ENCODE peak calls at places on chromosomes 13 and 19, in eight cellular contexts. L is cardiac fibroblast, W is AG10803, K is endodermal cell, A is brain microvascular endothelial cell, C is sigmoid colon, H is pancreas, N is A673. Q is an unnamed sample.

GRCh38 chr13:22176968-22177545 is 506.2 kb downstream of the FGF9 start:
- DNase-seq in L (no peak), W (no peak), K (no peak), A (no peak), C (no peak), H (no peak), N (no peak), Q (no peak)

GRCh38 chr13:33644607-33645543 is 173.1 kb upstream of the RFC3 start:
- DNase-seq in L (peak), W (peak), K (no peak), A (no peak), C (peak), H (no peak), N (no peak), Q (no peak)

GRCh38 chr19:39247701-39248664 is 673 bp downstream of the IFNL4 start:
- DNase-seq in L (no peak), W (no peak), K (peak), A (no peak), C (no peak), H (peak), N (no peak), Q (no peak)

GRCh38 chr19:50500060-50500752 is 10.8 kb downstream of the JOSD2 start:
- DNase-seq in L (no peak), W (no peak), K (peak), A (no peak), C (no peak), H (peak), N (no peak), Q (no peak)

GRCh38 chr13:38821753-38822551 is 135.1 kb downstream of the FREM2 start:
- DNase-seq in L (no peak), W (no peak), K (no peak), A (no peak), C (no peak), H (no peak), N (peak), Q (no peak)

GRCh38 chr19:55189424-55189823 is 9.3 kb upstream of the SYT5 start:
- DNase-seq in L (peak), W (peak), K (no peak), A (peak), C (peak), H (no peak), N (no peak), Q (no peak)

GRCh38 chr19:49224856-49225255 is 67.3 kb downstream of the TRPM4 start:
- DNase-seq in L (peak), W (peak), K (peak), A (peak), C (no peak), H (peak), N (peak), Q (no peak)

GRCh38 chr19:17070912-17071311 is 4.3 kb downstream of the HAUS8 start:
- DNase-seq in L (no peak), W (no peak), K (no peak), A (no peak), C (no peak), H (no peak), N (no peak), Q (no peak)

GRCh38 chr19:29741776-29742175 is 26.7 kb upstream of the C19orf12 start:
- DNase-seq in L (no peak), W (no peak), K (no peak), A (no peak), C (no peak), H (no peak), N (no peak), Q (peak)

GRCh38 chr19:19587776-19588175 is 30.7 kb downstream of the PBX4 start:
- DNase-seq in L (no peak), W (no peak), K (no peak), A (no peak), C (no peak), H (no peak), N (no peak), Q (no peak)

GRCh38 chr19:57803594-57804325 is 11.0 kb downstream of the ZNF552 start:
- DNase-seq in L (peak), W (peak), K (peak), A (peak), C (no peak), H (no peak), N (peak), Q (no peak)

GRCh38 chr19:39196320-39196719 is 444 bp upstream of the NCCRP1 start:
- DNase-seq in L (no peak), W (no peak), K (peak), A (no peak), C (no peak), H (peak), N (no peak), Q (no peak)

GRCh38 chr13:86085890-86086289 is 286.7 kb upstream of the SLITRK6 start:
- DNase-seq in L (no peak), W (no peak), K (no peak), A (no peak), C (no peak), H (no peak), N (peak), Q (no peak)

GRCh38 chr13:91722267-91722884 is 324.0 kb downstream of the GPC5 start:
- DNase-seq in L (peak), W (no peak), K (no peak), A (peak), C (no peak), H (no peak), N (peak), Q (no peak)

GRCh38 chr13:93925976-93926375 is 553.5 kb downstream of the DCT start:
- DNase-seq in L (no peak), W (no peak), K (no peak), A (no peak), C (no peak), H (no peak), N (no peak), Q (no peak)

GRCh38 chr19:19120308-19121156 is 17.7 kb downstream of the TMEM161A start:
- DNase-seq in L (peak), W (peak), K (peak), A (peak), C (peak), H (no peak), N (peak), Q (no peak)

GRCh38 chr13:46844431-46844830 is 47.5 kb upstream of the ESD start:
- DNase-seq in L (no peak), W (no peak), K (no peak), A (no peak), C (no peak), H (no peak), N (no peak), Q (no peak)

GRCh38 chr19:3494051-3494450 is 6.4 kb downstream of the DOHH start:
- DNase-seq in L (no peak), W (no peak), K (peak), A (no peak), C (no peak), H (no peak), N (no peak), Q (no peak)

GRCh38 chr13:51000576-51001260 is 91.1 kb downstream of the RNASEH2B start:
- DNase-seq in L (peak), W (peak), K (no peak), A (no peak), C (peak), H (no peak), N (peak), Q (peak)

GRCh38 chr19:17579523-17580244 is 24.2 kb downstream of the COLGALT1 start:
- DNase-seq in L (peak), W (peak), K (peak), A (peak), C (no peak), H (peak), N (peak), Q (no peak)

GRCh38 chr19:9008667-9009066 is 1.5 kb downstream of the MUC16 start:
- DNase-seq in L (no peak), W (no peak), K (no peak), A (no peak), C (no peak), H (no peak), N (no peak), Q (no peak)

GRCh38 chr19:2983351-2984195 is 6.2 kb downstream of the TLE6 start:
- DNase-seq in L (peak), W (peak), K (no peak), A (no peak), C (peak), H (no peak), N (peak), Q (no peak)

GRCh38 chr13:96575423-96576320 is 418.6 kb downstream of the OXGR1 start:
- DNase-seq in L (peak), W (no peak), K (no peak), A (no peak), C (no peak), H (no peak), N (no peak), Q (no peak)

GRCh38 chr13:34939771-34940170 is 2.3 kb upstream of the NBEA start:
- DNase-seq in L (no peak), W (no peak), K (no peak), A (no peak), C (no peak), H (no peak), N (no peak), Q (no peak)

GRCh38 chr19:40530091-40530901 is 46.4 kb upstream of the SHKBP1 start:
- DNase-seq in L (no peak), W (no peak), K (peak), A (no peak), C (no peak), H (peak), N (peak), Q (no peak)

GRCh38 chr13:111064661-111065060 is 50.4 kb upstream of the ARHGEF7 start:
- DNase-seq in L (no peak), W (no peak), K (no peak), A (no peak), C (no peak), H (no peak), N (no peak), Q (no peak)

GRCh38 chr19:50313812-50314536 is 15.2 kb downstream of the KCNC3 start:
- DNase-seq in L (no peak), W (no peak), K (peak), A (no peak), C (no peak), H (peak), N (no peak), Q (no peak)

GRCh38 chr13:30313307-30313706 is 6.0 kb upstream of the KATNAL1 start:
- DNase-seq in L (no peak), W (no peak), K (no peak), A (no peak), C (no peak), H (no peak), N (no peak), Q (no peak)

GRCh38 chr13:74210693-74211393 is 76.6 kb upstream of the KLF12 start:
- DNase-seq in L (peak), W (peak), K (no peak), A (peak), C (no peak), H (no peak), N (peak), Q (no peak)

GRCh38 chr13:25908390-25908789 is 143.4 kb downstream of the SHISA2 start:
- DNase-seq in L (no peak), W (no peak), K (no peak), A (no peak), C (no peak), H (no peak), N (no peak), Q (no peak)

GRCh38 chr13:48896312-48896711 is 79.4 kb upstream of the FNDC3A start:
- DNase-seq in L (peak), W (peak), K (no peak), A (peak), C (no peak), H (no peak), N (no peak), Q (no peak)

GRCh38 chr19:15466851-15467733 is 2.7 kb upstream of the RASAL3 start:
- DNase-seq in L (peak), W (peak), K (no peak), A (peak), C (no peak), H (no peak), N (peak), Q (peak)

GRCh38 chr13:76286178-76286577 is 600.0 kb downstream of the KCTD12 start:
- DNase-seq in L (peak), W (peak), K (no peak), A (peak), C (no peak), H (no peak), N (no peak), Q (no peak)

GRCh38 chr13:64186503-64186902 is 2770.9 kb upstream of the PCDH20 start:
- DNase-seq in L (peak), W (no peak), K (no peak), A (no peak), C (no peak), H (no peak), N (no peak), Q (no peak)

GRCh38 chr19:48962029-48962848 is 2.9 kb upstream of the FTL start:
- DNase-seq in L (peak), W (no peak), K (peak), A (no peak), C (peak), H (peak), N (no peak), Q (no peak)

GRCh38 chr13:66391322-66391721 is 838.8 kb downstream of the PCDH9 start:
- DNase-seq in L (no peak), W (no peak), K (no peak), A (no peak), C (no peak), H (no peak), N (no peak), Q (no peak)

GRCh38 chr19:27861411-27861975 is 1351.5 kb downstream of the UQCRFS1 start:
- DNase-seq in L (no peak), W (no peak), K (no peak), A (no peak), C (no peak), H (no peak), N (no peak), Q (no peak)

GRCh38 chr13:81639984-81640582 is 1299.2 kb upstream of the SPRY2 start:
- DNase-seq in L (no peak), W (no peak), K (no peak), A (no peak), C (no peak), H (no peak), N (peak), Q (peak)

GRCh38 chr19:794989-795658 is 2.1 kb upstream of the PTBP1 start:
- DNase-seq in L (no peak), W (no peak), K (peak), A (no peak), C (no peak), H (peak), N (no peak), Q (no peak)

GRCh38 chr19:796692-797527 is at the start of gene PTBP1:
- DNase-seq in L (peak), W (peak), K (peak), A (peak), C (peak), H (peak), N (peak), Q (peak)

GRCh38 chr19:797528-798414 is 519 bp downstream of the PTBP1 start:
- DNase-seq in L (peak), W (peak), K (peak), A (peak), C (peak), H (peak), N (peak), Q (no peak)

GRCh38 chr19:793775-794174 is 3.5 kb upstream of the PTBP1 start:
- DNase-seq in L (no peak), W (no peak), K (peak), A (no peak), C (no peak), H (no peak), N (no peak), Q (no peak)

GRCh38 chr19:795691-796581 is 1.3 kb upstream of the PTBP1 start:
- DNase-seq in L (no peak), W (no peak), K (no peak), A (no peak), C (no peak), H (peak), N (no peak), Q (no peak)
- H3K4me3 ChIP-seq in L (peak), W (peak), K (no peak), A (peak), C (peak), H (peak), N (peak), Q (peak)

DNA sequence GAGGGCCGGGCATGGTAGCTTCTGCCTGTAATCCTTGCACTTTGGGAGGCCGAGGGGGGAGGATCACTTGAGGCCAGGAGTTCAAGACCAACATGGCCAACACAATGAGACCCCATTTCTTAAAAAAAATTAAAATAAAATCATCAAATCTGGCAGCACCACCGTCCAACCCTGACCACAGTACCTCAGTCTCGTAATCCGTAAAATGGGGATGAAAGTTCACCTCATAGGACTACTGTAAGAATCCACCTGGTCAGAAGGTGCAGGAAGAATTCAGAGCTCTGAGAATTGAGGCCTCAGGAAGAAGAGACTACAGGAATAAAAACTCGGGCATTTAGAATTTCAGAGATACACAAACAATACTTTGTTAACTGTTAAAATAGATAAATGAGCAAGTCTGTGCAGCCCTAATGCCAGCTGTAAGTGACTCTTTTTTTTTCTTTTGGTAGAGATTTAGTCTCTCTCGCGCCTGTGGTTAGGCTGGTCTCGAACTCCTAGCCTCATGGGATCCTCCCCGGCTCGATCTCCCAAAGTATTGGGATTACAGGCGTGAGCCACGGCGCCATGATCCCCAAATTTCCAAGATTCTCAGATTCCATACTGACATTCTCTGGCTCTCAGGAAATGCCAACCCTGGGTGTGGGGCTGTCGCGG is 2.9 kb downstream of the PPP1R13L start:
- DNase-seq in L (no peak), W (no peak), K (no peak), A (no peak), C (no peak), H (peak), N (no peak), Q (no peak)
- TF ChIP-seq CTCF in L (peak), W (no peak), K (no peak), A (no peak), C (no peak), H (no peak), N (no peak), Q (no peak)

GRCh38 chr13:27034678-27035111 is 136.9 kb downstream of the USP12 start:
- DNase-seq in L (no peak), W (no peak), K (peak), A (no peak), C (no peak), H (no peak), N (no peak), Q (no peak)

GRCh38 chr13:27037571-27037970 is 134.0 kb downstream of the USP12 start:
- DNase-seq in L (no peak), W (no peak), K (no peak), A (no peak), C (no peak), H (no peak), N (no peak), Q (no peak)

GRCh38 chr13:27036236-27036981 is 135.2 kb downstream of the USP12 start:
- DNase-seq in L (peak), W (peak), K (no peak), A (no peak), C (no peak), H (no peak), N (no peak), Q (no peak)

GRCh38 chr13:27037171-27037570 is 134.4 kb downstream of the USP12 start:
- DNase-seq in L (no peak), W (no peak), K (no peak), A (no peak), C (no peak), H (no peak), N (no peak), Q (no peak)

DNA sequence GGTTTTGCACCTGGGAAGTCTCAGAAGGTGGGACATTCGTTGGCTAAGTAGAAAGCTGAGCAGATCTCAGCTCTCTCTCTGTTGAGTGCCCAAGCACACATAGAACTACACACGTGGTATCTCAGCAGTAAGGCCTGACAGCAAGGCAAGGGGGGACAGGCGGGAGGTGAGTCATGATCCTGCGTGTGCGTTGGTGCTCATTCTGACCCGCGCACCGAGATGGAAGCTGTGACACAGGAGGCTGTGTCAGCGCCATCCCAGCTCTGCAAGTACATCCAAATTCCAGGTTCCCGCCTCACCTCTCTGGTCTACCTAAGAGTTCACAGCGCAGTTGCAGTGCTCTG is 135.7 kb downstream of the USP12 start:
- DNase-seq in L (peak), W (no peak), K (no peak), A (peak), C (no peak), H (no peak), N (no peak), Q (no peak)
- H3K4me3 ChIP-seq in L (no peak), W (no peak), K (no peak), A (no peak), C (no peak), H (no peak), N (no peak), Q (no peak)

GRCh38 chr13:28819748-28820098 is 416 bp upstream of the MTUS2 start:
- DNase-seq in L (peak), W (peak), K (peak), A (no peak), C (no peak), H (peak), N (peak), Q (no peak)
- TF ChIP-seq CTCF in L (no peak), W (no peak), K (peak), A (peak), C (no peak), H (no peak), N (peak), Q (no peak)

GRCh38 chr19:12833418-12833746 is 997 bp downstream of the RTBDN start:
- DNase-seq in L (no peak), W (no peak), K (no peak), A (no peak), C (no peak), H (no peak), N (no peak), Q (no peak)
- H3K4me3 ChIP-seq in L (no peak), W (no peak), K (peak), A (no peak), C (no peak), H (no peak), N (peak), Q (peak)

Q was measured in LNCaP clone FGC.